ENCODE peak calls at places on chromosome 15, in six cellular contexts. One of them, this sample, is unnamed.

GRCh38 chr15:68693071-68693470 is 114.3 kb downstream of the CORO2B start:
- DNase-seq in HEK293T: no peak
- DNase-seq in stimulated activated CD8-positive, alpha-beta memory T cell treated with anti-CD3 and anti-CD28 coated beads, Interleukin-15, amount 100 ng/mL, for 24 hours: no peak
- DNase-seq in activated T-helper 9 cell treated with anti-CD3 and anti-CD28 coated beads, Interleukin-2, amount 50 U/mL, for 16 hours: no peak
- DNase-seq in mammary epithelial cell: no peak
- DNase-seq in iPS-NIHi11: no peak
- DNase-seq in this sample: no peak

GRCh38 chr15:95141486-95141885 is 910.1 kb downstream of the MCTP2 start:
- DNase-seq in HEK293T: no peak
- DNase-seq in stimulated activated CD8-positive, alpha-beta memory T cell treated with anti-CD3 and anti-CD28 coated beads, Interleukin-15, amount 100 ng/mL, for 24 hours: no peak
- DNase-seq in activated T-helper 9 cell treated with anti-CD3 and anti-CD28 coated beads, Interleukin-2, amount 50 U/mL, for 16 hours: no peak
- DNase-seq in mammary epithelial cell: peak; percentile 39
- DNase-seq in iPS-NIHi11: no peak
- DNase-seq in this sample: no peak

GRCh38 chr15:36479200-36479896 is 100.1 kb upstream of the CDIN1 start:
- DNase-seq in HEK293T: no peak
- DNase-seq in stimulated activated CD8-positive, alpha-beta memory T cell treated with anti-CD3 and anti-CD28 coated beads, Interleukin-15, amount 100 ng/mL, for 24 hours: no peak
- DNase-seq in activated T-helper 9 cell treated with anti-CD3 and anti-CD28 coated beads, Interleukin-2, amount 50 U/mL, for 16 hours: no peak
- DNase-seq in mammary epithelial cell: no peak
- DNase-seq in iPS-NIHi11: peak; percentile 9
- DNase-seq in this sample: no peak

GRCh38 chr15:67979281-67979680 is 74.8 kb upstream of the PIAS1 start:
- DNase-seq in HEK293T: no peak
- DNase-seq in stimulated activated CD8-positive, alpha-beta memory T cell treated with anti-CD3 and anti-CD28 coated beads, Interleukin-15, amount 100 ng/mL, for 24 hours: no peak
- DNase-seq in activated T-helper 9 cell treated with anti-CD3 and anti-CD28 coated beads, Interleukin-2, amount 50 U/mL, for 16 hours: no peak
- DNase-seq in mammary epithelial cell: no peak
- DNase-seq in iPS-NIHi11: no peak
- DNase-seq in this sample: no peak

GRCh38 chr15:45628136-45628535 is 6.7 kb upstream of the SQOR start:
- DNase-seq in HEK293T: no peak
- DNase-seq in stimulated activated CD8-positive, alpha-beta memory T cell treated with anti-CD3 and anti-CD28 coated beads, Interleukin-15, amount 100 ng/mL, for 24 hours: no peak
- DNase-seq in activated T-helper 9 cell treated with anti-CD3 and anti-CD28 coated beads, Interleukin-2, amount 50 U/mL, for 16 hours: no peak
- DNase-seq in mammary epithelial cell: no peak
- DNase-seq in iPS-NIHi11: no peak
- DNase-seq in this sample: no peak

GRCh38 chr15:56734013-56734625 is 810 bp upstream of the ZNF280D start:
- DNase-seq in HEK293T: no peak
- DNase-seq in stimulated activated CD8-positive, alpha-beta memory T cell treated with anti-CD3 and anti-CD28 coated beads, Interleukin-15, amount 100 ng/mL, for 24 hours: no peak
- DNase-seq in activated T-helper 9 cell treated with anti-CD3 and anti-CD28 coated beads, Interleukin-2, amount 50 U/mL, for 16 hours: no peak
- DNase-seq in mammary epithelial cell: peak; percentile 20
- DNase-seq in iPS-NIHi11: no peak
- DNase-seq in this sample: no peak

GRCh38 chr15:91534235-91534634 is 319.3 kb upstream of the SLCO3A1 start:
- DNase-seq in HEK293T: no peak
- DNase-seq in stimulated activated CD8-positive, alpha-beta memory T cell treated with anti-CD3 and anti-CD28 coated beads, Interleukin-15, amount 100 ng/mL, for 24 hours: no peak
- DNase-seq in activated T-helper 9 cell treated with anti-CD3 and anti-CD28 coated beads, Interleukin-2, amount 50 U/mL, for 16 hours: no peak
- DNase-seq in mammary epithelial cell: no peak
- DNase-seq in iPS-NIHi11: no peak
- DNase-seq in this sample: no peak

GRCh38 chr15:60916674-60917468 is 312.2 kb downstream of the RORA start:
- DNase-seq in HEK293T: peak; percentile 66
- DNase-seq in stimulated activated CD8-positive, alpha-beta memory T cell treated with anti-CD3 and anti-CD28 coated beads, Interleukin-15, amount 100 ng/mL, for 24 hours: peak; percentile 56
- DNase-seq in activated T-helper 9 cell treated with anti-CD3 and anti-CD28 coated beads, Interleukin-2, amount 50 U/mL, for 16 hours: peak; percentile 85
- DNase-seq in mammary epithelial cell: peak; percentile 57
- DNase-seq in iPS-NIHi11: peak; percentile 68
- DNase-seq in this sample: peak; percentile 97

GRCh38 chr15:25408428-25408827 is 30.4 kb downstream of the UBE3A start:
- DNase-seq in HEK293T: no peak
- DNase-seq in stimulated activated CD8-positive, alpha-beta memory T cell treated with anti-CD3 and anti-CD28 coated beads, Interleukin-15, amount 100 ng/mL, for 24 hours: no peak
- DNase-seq in activated T-helper 9 cell treated with anti-CD3 and anti-CD28 coated beads, Interleukin-2, amount 50 U/mL, for 16 hours: no peak
- DNase-seq in mammary epithelial cell: no peak
- DNase-seq in iPS-NIHi11: no peak
- DNase-seq in this sample: no peak

GRCh38 chr15:76183906-76184639 is 124.3 kb downstream of the TMEM266 start:
- DNase-seq in HEK293T: no peak
- DNase-seq in stimulated activated CD8-positive, alpha-beta memory T cell treated with anti-CD3 and anti-CD28 coated beads, Interleukin-15, amount 100 ng/mL, for 24 hours: no peak
- DNase-seq in activated T-helper 9 cell treated with anti-CD3 and anti-CD28 coated beads, Interleukin-2, amount 50 U/mL, for 16 hours: no peak
- DNase-seq in mammary epithelial cell: no peak
- DNase-seq in iPS-NIHi11: no peak
- DNase-seq in this sample: no peak

GRCh38 chr15:81327526-81327925 is 3.6 kb upstream of the STARD5 start:
- DNase-seq in HEK293T: no peak
- DNase-seq in stimulated activated CD8-positive, alpha-beta memory T cell treated with anti-CD3 and anti-CD28 coated beads, Interleukin-15, amount 100 ng/mL, for 24 hours: no peak
- DNase-seq in activated T-helper 9 cell treated with anti-CD3 and anti-CD28 coated beads, Interleukin-2, amount 50 U/mL, for 16 hours: no peak
- DNase-seq in mammary epithelial cell: peak; percentile 51
- DNase-seq in iPS-NIHi11: no peak
- DNase-seq in this sample: no peak

GRCh38 chr15:35491999-35492398 is 54.0 kb downstream of the DPH6 start:
- DNase-seq in HEK293T: no peak
- DNase-seq in stimulated activated CD8-positive, alpha-beta memory T cell treated with anti-CD3 and anti-CD28 coated beads, Interleukin-15, amount 100 ng/mL, for 24 hours: no peak
- DNase-seq in activated T-helper 9 cell treated with anti-CD3 and anti-CD28 coated beads, Interleukin-2, amount 50 U/mL, for 16 hours: no peak
- DNase-seq in mammary epithelial cell: no peak
- DNase-seq in iPS-NIHi11: no peak
- DNase-seq in this sample: no peak

GRCh38 chr15:94135748-94136147 is 95.6 kb upstream of the MCTP2 start:
- DNase-seq in HEK293T: no peak
- DNase-seq in stimulated activated CD8-positive, alpha-beta memory T cell treated with anti-CD3 and anti-CD28 coated beads, Interleukin-15, amount 100 ng/mL, for 24 hours: no peak
- DNase-seq in activated T-helper 9 cell treated with anti-CD3 and anti-CD28 coated beads, Interleukin-2, amount 50 U/mL, for 16 hours: no peak
- DNase-seq in mammary epithelial cell: no peak
- DNase-seq in iPS-NIHi11: no peak
- DNase-seq in this sample: no peak

GRCh38 chr15:62977952-62978811 is 64.4 kb upstream of the TPM1 start:
- DNase-seq in HEK293T: no peak
- DNase-seq in stimulated activated CD8-positive, alpha-beta memory T cell treated with anti-CD3 and anti-CD28 coated beads, Interleukin-15, amount 100 ng/mL, for 24 hours: no peak
- DNase-seq in activated T-helper 9 cell treated with anti-CD3 and anti-CD28 coated beads, Interleukin-2, amount 50 U/mL, for 16 hours: no peak
- DNase-seq in mammary epithelial cell: peak; percentile 57
- DNase-seq in iPS-NIHi11: no peak
- DNase-seq in this sample: no peak

GRCh38 chr15:50183112-50183794 is 1.3 kb downstream of the SLC27A2 start:
- DNase-seq in HEK293T: no peak
- DNase-seq in stimulated activated CD8-positive, alpha-beta memory T cell treated with anti-CD3 and anti-CD28 coated beads, Interleukin-15, amount 100 ng/mL, for 24 hours: no peak
- DNase-seq in activated T-helper 9 cell treated with anti-CD3 and anti-CD28 coated beads, Interleukin-2, amount 50 U/mL, for 16 hours: no peak
- DNase-seq in mammary epithelial cell: no peak
- DNase-seq in iPS-NIHi11: no peak
- DNase-seq in this sample: no peak

GRCh38 chr15:98383571-98383970 is 264.8 kb upstream of the IGF1R start:
- DNase-seq in HEK293T: no peak
- DNase-seq in stimulated activated CD8-positive, alpha-beta memory T cell treated with anti-CD3 and anti-CD28 coated beads, Interleukin-15, amount 100 ng/mL, for 24 hours: no peak
- DNase-seq in activated T-helper 9 cell treated with anti-CD3 and anti-CD28 coated beads, Interleukin-2, amount 50 U/mL, for 16 hours: no peak
- DNase-seq in mammary epithelial cell: no peak
- DNase-seq in iPS-NIHi11: no peak
- DNase-seq in this sample: no peak

GRCh38 chr15:87362531-87362930 is 894.0 kb downstream of the NTRK3 start:
- DNase-seq in HEK293T: no peak
- DNase-seq in stimulated activated CD8-positive, alpha-beta memory T cell treated with anti-CD3 and anti-CD28 coated beads, Interleukin-15, amount 100 ng/mL, for 24 hours: no peak
- DNase-seq in activated T-helper 9 cell treated with anti-CD3 and anti-CD28 coated beads, Interleukin-2, amount 50 U/mL, for 16 hours: no peak
- DNase-seq in mammary epithelial cell: peak; percentile 31
- DNase-seq in iPS-NIHi11: no peak
- DNase-seq in this sample: no peak

GRCh38 chr15:66413555-66413954 is 26.8 kb downstream of the MAP2K1 start:
- DNase-seq in HEK293T: no peak
- DNase-seq in stimulated activated CD8-positive, alpha-beta memory T cell treated with anti-CD3 and anti-CD28 coated beads, Interleukin-15, amount 100 ng/mL, for 24 hours: no peak
- DNase-seq in activated T-helper 9 cell treated with anti-CD3 and anti-CD28 coated beads, Interleukin-2, amount 50 U/mL, for 16 hours: no peak
- DNase-seq in mammary epithelial cell: no peak
- DNase-seq in iPS-NIHi11: no peak
- DNase-seq in this sample: no peak